ENCODE peak calls at places on chromosome 5, in nine cellular contexts. W, R, O, J, A, N, D, Y and X are unnamed samples.

GRCh38 chr5:85651744-85652143 is 966.0 kb upstream of the COX7C start:
- DNase-seq in Y (no peak), J (no peak), O (no peak), N (no peak), D (no peak), A (no peak), R (no peak), W (no peak), X (no peak)

GRCh38 chr5:155089649-155090048 is 76.1 kb downstream of the KIF4B start:
- DNase-seq in N (no peak), O (no peak), D (no peak), A (no peak), R (no peak), W (no peak), Y (no peak), J (no peak), X (no peak)

GRCh38 chr5:43367909-43368648 is 44.1 kb downstream of the CCL28 start:
- DNase-seq in R (no peak), J (no peak), D (no peak), A (no peak), N (no peak), Y (no peak), O (no peak), W (no peak), X (no peak)

GRCh38 chr5:159098285-159099048 is 1.2 kb downstream of the EBF1 start:
- DNase-seq in N (no peak), W (no peak), D (no peak), R (no peak), O (no peak), A (no peak), Y (peak), J (no peak), X (no peak)

GRCh38 chr5:73120222-73121108 is at the start of gene TMEM171:
- DNase-seq in J (peak), N (peak), R (no peak), Y (no peak), D (peak), A (no peak), O (peak), W (peak), X (peak)

GRCh38 chr5:115366223-115366622 is 69.8 kb upstream of the CCDC112 start:
- DNase-seq in N (no peak), O (no peak), A (no peak), W (no peak), D (no peak), R (no peak), Y (no peak), J (peak), X (no peak)

GRCh38 chr5:66561366-66561990 is 34.7 kb upstream of the MAST4 start:
- DNase-seq in R (no peak), J (no peak), A (no peak), O (no peak), W (no peak), Y (no peak), N (no peak), D (no peak), X (no peak)

GRCh38 chr5:31059889-31060288 is 133.6 kb upstream of the CDH6 start:
- DNase-seq in Y (no peak), D (no peak), N (no peak), A (no peak), W (no peak), O (no peak), R (no peak), J (no peak), X (no peak)

GRCh38 chr5:38715671-38716070 is 130.1 kb upstream of the OSMR start:
- DNase-seq in D (no peak), O (peak), R (no peak), A (no peak), N (no peak), W (no peak), J (no peak), Y (no peak), X (no peak)

GRCh38 chr5:76050131-76050530 is 33.1 kb upstream of the SV2C start:
- DNase-seq in W (no peak), R (no peak), D (no peak), O (no peak), A (no peak), Y (no peak), N (no peak), J (no peak), X (no peak)

GRCh38 chr5:106822851-106823250 is 847.9 kb downstream of the EFNA5 start:
- DNase-seq in Y (no peak), N (no peak), D (no peak), A (no peak), J (no peak), O (no peak), W (no peak), R (no peak), X (no peak)

GRCh38 chr5:148841519-148841918 is 15.1 kb downstream of the ADRB2 start:
- DNase-seq in A (no peak), R (no peak), J (no peak), O (no peak), D (no peak), W (no peak), Y (no peak), N (no peak), X (no peak)

GRCh38 chr5:34516686-34517085 is 139.4 kb upstream of the RAI14 start:
- DNase-seq in D (no peak), O (no peak), Y (no peak), A (no peak), N (no peak), R (no peak), W (no peak), J (no peak), X (no peak)

GRCh38 chr5:51279983-51280382 is 103.3 kb upstream of the ISL1 start:
- DNase-seq in R (no peak), O (no peak), W (no peak), J (no peak), D (no peak), A (no peak), N (no peak), Y (no peak), X (no peak)

GRCh38 chr5:131110256-131110594 is 54.8 kb downstream of the HINT1 start:
- DNase-seq in R (no peak), Y (no peak), O (no peak), N (no peak), W (no peak), A (no peak), D (no peak), J (no peak), X (no peak)
- TF ChIP-seq CTCF in R (no peak), Y (peak), O (no peak), N (no peak), W (no peak), A (no peak), D (no peak), J (no peak), X (no peak)

GRCh38 chr5:69252437-69252836 is 17.8 kb downstream of the CDK7 start:
- DNase-seq in D (no peak), N (no peak), J (no peak), W (no peak), A (no peak), Y (no peak), R (no peak), O (no peak), X (no peak)
- H3K27ac ChIP-seq in D (no peak), N (no peak), J (no peak), W (no peak), A (no peak), Y (no peak), R (no peak), O (no peak), X (no peak)

GRCh38 chr5:111454198-111454606 is 58.1 kb downstream of the STARD4 start:
- DNase-seq in R (no peak), W (no peak), Y (no peak), J (no peak), D (no peak), O (no peak), N (no peak), A (no peak), X (no peak)

GRCh38 chr5:111453747-111454146 is 58.6 kb downstream of the STARD4 start:
- DNase-seq in N (no peak), J (peak), Y (no peak), D (no peak), R (no peak), O (no peak), A (no peak), W (no peak), X (no peak)

GRCh38 chr5:111447822-111448221 is 64.5 kb downstream of the STARD4 start:
- DNase-seq in A (no peak), J (no peak), Y (no peak), D (no peak), O (no peak), W (no peak), N (no peak), R (no peak), X (no peak)

GRCh38 chr5:111453290-111453689 is 59.0 kb downstream of the STARD4 start:
- DNase-seq in A (no peak), D (no peak), W (no peak), N (no peak), Y (no peak), J (peak), R (no peak), O (no peak), X (no peak)
- H3K4me3 ChIP-seq in A (no peak), D (no peak), W (no peak), N (no peak), Y (no peak), J (no peak), R (no peak), O (no peak), X (no peak)

GRCh38 chr5:11171236-11171635 is 410.2 kb upstream of the DAP start:
- DNase-seq in N (no peak), J (no peak), R (no peak), W (no peak), A (no peak), O (no peak), D (no peak), Y (no peak), X (no peak)

GRCh38 chr5:11164456-11165286 is 403.6 kb upstream of the DAP start:
- DNase-seq in A (no peak), O (no peak), W (no peak), J (no peak), Y (no peak), D (no peak), N (no peak), R (no peak), X (no peak)

GRCh38 chr5:11172484-11172883 is 411.4 kb upstream of the DAP start:
- DNase-seq in D (no peak), J (no peak), R (no peak), W (no peak), Y (no peak), O (no peak), A (no peak), N (no peak), X (no peak)

DNA sequence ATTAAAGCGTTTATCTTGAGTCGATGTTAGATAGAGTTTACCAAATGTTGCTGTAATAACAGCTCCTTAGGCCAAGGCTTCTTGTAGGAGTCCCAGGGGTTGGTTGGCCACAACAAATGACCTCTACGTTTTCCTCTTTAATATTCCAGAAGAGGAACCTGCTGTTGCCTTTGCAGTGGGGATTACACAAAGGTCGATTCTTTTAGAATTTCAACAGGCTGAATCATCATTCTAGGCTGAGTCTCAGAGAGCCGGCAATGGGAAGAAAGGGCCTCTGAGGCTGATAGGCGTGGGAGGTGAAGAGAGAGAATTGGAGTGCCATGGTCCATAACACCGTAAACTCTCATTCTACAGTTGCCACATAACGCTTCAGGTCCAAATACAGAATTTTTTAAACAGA is 405.9 kb upstream of the DAP start:
- DNase-seq in D (no peak), R (no peak), A (no peak), W (no peak), N (no peak), Y (no peak), J (no peak), O (no peak), X (no peak)
- TF ChIP-seq CTCF in D (no peak), R (no peak), A (no peak), W (no peak), N (no peak), Y (no peak), J (no peak), O (no peak), X (no peak)

GRCh38 chr5:61402970-61403369 is 70.9 kb downstream of the ZSWIM6 start:
- DNase-seq in O (no peak), R (no peak), J (no peak), N (no peak), Y (no peak), D (no peak), W (no peak), A (no peak), X (no peak)

GRCh38 chr5:61409568-61409967 is 77.5 kb downstream of the ZSWIM6 start:
- DNase-seq in D (no peak), J (peak), Y (no peak), W (no peak), O (peak), A (no peak), R (no peak), N (no peak), X (no peak)

GRCh38 chr5:61412344-61412743 is 80.3 kb downstream of the ZSWIM6 start:
- DNase-seq in J (no peak), A (no peak), Y (no peak), D (no peak), W (no peak), O (no peak), N (no peak), R (no peak), X (no peak)

GRCh38 chr5:61408476-61409168 is 76.6 kb downstream of the ZSWIM6 start:
- DNase-seq in N (peak), J (peak), R (peak), W (peak), D (peak), O (peak), Y (peak), A (peak), X (peak)

GRCh38 chr5:61407706-61408105 is 75.6 kb downstream of the ZSWIM6 start:
- DNase-seq in D (no peak), J (no peak), A (no peak), O (no peak), W (no peak), N (no peak), Y (no peak), R (no peak), X (no peak)
- H3K27ac ChIP-seq in D (no peak), J (peak), A (no peak), O (no peak), W (no peak), N (no peak), Y (no peak), R (no peak), X (no peak)

GRCh38 chr5:141913560-141913959 is 10.1 kb upstream of the DELE1 start:
- DNase-seq in A (no peak), J (no peak), Y (no peak), R (no peak), N (no peak), O (no peak), W (no peak), D (no peak), X (no peak)
- H3K4me3 ChIP-seq in A (peak), J (no peak), Y (no peak), R (no peak), N (peak), O (no peak), W (peak), D (peak), X (no peak)